ENCODE peak calls at places on chromosomes 13 and 19, in six cellular contexts. I is amniotic stem cell; H is activated T-helper 9 cell treated with anti-CD3 and anti-CD28 coated beads, Interleukin-2, amount 50 U/mL, for 16 hours; S is anterior cingulate cortex; L is IMR-90; F is psoas muscle. W is an unnamed sample.
A peak's percentile ranks its signal among the peaks of the same experiment; 100 is the strongest.

GRCh38 chr19:31491246-31491645 is 142.0 kb upstream of the TSHZ3 start:
- DNase-seq in I (no peak), F (no peak), S (no peak), L (no peak), H (no peak), W (no peak)

GRCh38 chr19:51810228-51810627 is 15.3 kb downstream of the FPR3 start:
- DNase-seq in H (no peak), F (no peak), I (no peak), S (no peak), L (no peak), W (no peak)

GRCh38 chr19:55471266-55471665 is 5.2 kb upstream of the ZNF628 start:
- DNase-seq in S (no peak), L (no peak), F (no peak), H (no peak), I (no peak), W (no peak)

GRCh38 chr13:98997738-98998641 is 20.1 kb upstream of the DOCK9 start:
- DNase-seq in H (no peak), F (no peak), I (no peak), S (no peak), L (no peak), W (no peak)

GRCh38 chr19:27777726-27778125 is 1435.2 kb downstream of the UQCRFS1 start:
- DNase-seq in S (no peak), I (no peak), F (no peak), L (no peak), H (no peak), W (no peak)

GRCh38 chr19:45331411-45331810 is 8.7 kb upstream of the CKM start:
- DNase-seq in S (no peak), L (no peak), F (no peak), I (no peak), H (no peak), W (peak; percentile 42)

GRCh38 chr13:99145461-99145860 is 55.2 kb upstream of the UBAC2 start:
- DNase-seq in L (no peak), F (no peak), I (no peak), H (no peak), S (no peak), W (no peak)

GRCh38 chr13:32988588-32989256 is 27.5 kb upstream of the KL start:
- DNase-seq in F (no peak), H (no peak), I (no peak), L (no peak), S (no peak), W (no peak)

GRCh38 chr19:14152713-14153112 is 16.3 kb upstream of the ASF1B start:
- DNase-seq in H (no peak), F (no peak), S (no peak), L (no peak), I (no peak), W (no peak)

GRCh38 chr19:39398297-39398864 is 7.2 kb downstream of the MED29 start:
- DNase-seq in L (peak; percentile 84), F (peak; percentile 86), H (peak; percentile 41), I (peak; percentile 21), S (peak; percentile 34), W (no peak)

GRCh38 chr19:35868172-35868822 is at the start of gene APLP1:
- DNase-seq in S (peak; percentile 83), H (peak; percentile 62), I (no peak), L (no peak), F (peak; percentile 68), W (peak; percentile 49)

GRCh38 chr19:45667620-45668341 is at the start of gene GIPR:
- DNase-seq in I (no peak), S (no peak), L (peak; percentile 38), F (no peak), H (peak; percentile 46), W (no peak)

GRCh38 chr13:72120632-72121031 is 253.6 kb upstream of the DACH1 start:
- DNase-seq in L (no peak), S (no peak), F (no peak), H (no peak), I (no peak), W (no peak)

GRCh38 chr13:59425211-59425721 is 738.5 kb downstream of the DIAPH3 start:
- DNase-seq in F (no peak), H (no peak), I (no peak), S (no peak), L (peak; percentile 84), W (peak; percentile 38)

GRCh38 chr19:37718357-37718756 is 1.2 kb downstream of the ZNF607 start:
- DNase-seq in L (no peak), H (no peak), F (no peak), S (no peak), I (no peak), W (no peak)

GRCh38 chr19:8578642-8579265 is 1.5 kb upstream of the MYO1F start:
- DNase-seq in L (peak; percentile 53), I (peak; percentile 50), F (peak; percentile 80), S (peak; percentile 22), H (peak; percentile 76), W (peak; percentile 47)

W was measured in NCI-H2107.